ENCODE peak calls at places on chromosomes 12 and 14, in six cellular contexts. O is PC-3, P is left ventricle myocardium inferior, W is RWPE2, M is endodermal cell, C is esophagus squamous epithelium. R is an unnamed sample.

GRCh38 chr14:103522028-103522581 is 525 bp downstream of the CKB start:
- DNase-seq in O (no peak), P (peak; percentile 35), W (peak; percentile 68), M (peak; percentile 75), C (no peak), R (no peak)

GRCh38 chr12:107651867-107652449 is 33.6 kb upstream of the PWP1 start:
- DNase-seq in O (no peak), P (no peak), W (no peak), M (no peak), C (no peak), R (no peak)

GRCh38 chr12:12376636-12377448 is 20.0 kb downstream of the BORCS5 start:
- DNase-seq in O (peak; percentile 81), P (no peak), W (no peak), M (no peak), C (no peak), R (no peak)

GRCh38 chr12:105317453-105317852 is 13.0 kb upstream of the C12orf75 start:
- DNase-seq in O (peak; percentile 14), P (no peak), W (no peak), M (no peak), C (no peak), R (no peak)

GRCh38 chr12:75986001-75986739 is 45.4 kb downstream of the PHLDA1 start:
- DNase-seq in O (no peak), P (no peak), W (no peak), M (no peak), C (no peak), R (no peak)

GRCh38 chr12:111435661-111436201 is 30.0 kb downstream of the SH2B3 start:
- DNase-seq in O (no peak), P (no peak), W (peak; percentile 49), M (peak; percentile 61), C (no peak), R (no peak)

GRCh38 chr12:71009414-71010142 is 89.0 kb upstream of the PTPRR start:
- DNase-seq in O (no peak), P (no peak), W (no peak), M (no peak), C (no peak), R (no peak)

GRCh38 chr12:75944097-75944904 is 87.3 kb downstream of the PHLDA1 start:
- DNase-seq in O (peak; percentile 96), P (no peak), W (no peak), M (peak; percentile 71), C (no peak), R (no peak)

GRCh38 chr12:41460906-41461305 is 272.8 kb downstream of the PDZRN4 start:
- DNase-seq in O (no peak), P (no peak), W (no peak), M (no peak), C (no peak), R (no peak)

GRCh38 chr12:128111951-128112350 is 155.0 kb upstream of the TMEM132C start:
- DNase-seq in O (peak; percentile 16), P (no peak), W (no peak), M (peak; percentile 78), C (no peak), R (no peak)

GRCh38 chr14:55448146-55448614 is 7.8 kb upstream of the TBPL2 start:
- DNase-seq in O (peak; percentile 100), P (no peak), W (peak; percentile 98), M (no peak), C (no peak), R (peak; percentile 41)

GRCh38 chr12:846376-846775 is 94.0 kb downstream of the WNK1 start:
- DNase-seq in O (no peak), P (no peak), W (no peak), M (no peak), C (no peak), R (no peak)

GRCh38 chr14:38138581-38139138 is 69.0 kb upstream of the SSTR1 start:
- DNase-seq in O (peak; percentile 48), P (no peak), W (no peak), M (no peak), C (no peak), R (no peak)

GRCh38 chr12:67161322-67161918 is 107.7 kb upstream of the CAND1 start:
- DNase-seq in O (peak; percentile 68), P (no peak), W (no peak), M (peak; percentile 82), C (no peak), R (peak; percentile 63)

GRCh38 chr14:67831122-67831521 is 11.5 kb downstream of the RAD51B start:
- DNase-seq in O (no peak), P (no peak), W (no peak), M (no peak), C (no peak), R (no peak)

GRCh38 chr12:131090254-131091210 is 136.8 kb downstream of the ADGRD1 start:
- DNase-seq in O (peak; percentile 7), P (no peak), W (no peak), M (peak; percentile 33), C (no peak), R (peak; percentile 19)

GRCh38 chr12:100372846-100373245 is 16.0 kb downstream of the SLC17A8 start:
- DNase-seq in O (no peak), P (no peak), W (no peak), M (peak; percentile 76), C (no peak), R (peak; percentile 38)

GRCh38 chr12:79773896-79774295 is 83.1 kb upstream of the PAWR start:
- DNase-seq in O (no peak), P (no peak), W (no peak), M (no peak), C (no peak), R (no peak)

GRCh38 chr14:94340533-94340932 is 17.4 kb upstream of the SERPINA6 start:
- DNase-seq in O (no peak), P (no peak), W (no peak), M (no peak), C (no peak), R (no peak)

GRCh38 chr12:23585156-23585781 is 364.2 kb downstream of the SOX5 start:
- DNase-seq in O (no peak), P (no peak), W (no peak), M (no peak), C (no peak), R (no peak)

GRCh38 chr14:67285876-67286452 is 44.7 kb downstream of the PALS1 start:
- DNase-seq in O (peak; percentile 86), P (no peak), W (no peak), M (no peak), C (no peak), R (no peak)

GRCh38 chr12:48070033-48070432 is 35.8 kb downstream of the SENP1 start:
- DNase-seq in O (no peak), P (no peak), W (no peak), M (no peak), C (no peak), R (no peak)

GRCh38 chr12:68358532-68359485 is 26.6 kb upstream of the MDM1 start:
- DNase-seq in O (peak; percentile 84), P (no peak), W (no peak), M (peak; percentile 89), C (no peak), R (peak; percentile 81)

GRCh38 chr14:92924247-92924646 is 1.3 kb downstream of the CHGA start:
- DNase-seq in O (no peak), P (no peak), W (no peak), M (no peak), C (no peak), R (peak; percentile 51)

GRCh38 chr12:92968201-92968813 is 39.2 kb upstream of the EEA1 start:
- DNase-seq in O (peak; percentile 64), P (no peak), W (no peak), M (no peak), C (no peak), R (no peak)

DNA sequence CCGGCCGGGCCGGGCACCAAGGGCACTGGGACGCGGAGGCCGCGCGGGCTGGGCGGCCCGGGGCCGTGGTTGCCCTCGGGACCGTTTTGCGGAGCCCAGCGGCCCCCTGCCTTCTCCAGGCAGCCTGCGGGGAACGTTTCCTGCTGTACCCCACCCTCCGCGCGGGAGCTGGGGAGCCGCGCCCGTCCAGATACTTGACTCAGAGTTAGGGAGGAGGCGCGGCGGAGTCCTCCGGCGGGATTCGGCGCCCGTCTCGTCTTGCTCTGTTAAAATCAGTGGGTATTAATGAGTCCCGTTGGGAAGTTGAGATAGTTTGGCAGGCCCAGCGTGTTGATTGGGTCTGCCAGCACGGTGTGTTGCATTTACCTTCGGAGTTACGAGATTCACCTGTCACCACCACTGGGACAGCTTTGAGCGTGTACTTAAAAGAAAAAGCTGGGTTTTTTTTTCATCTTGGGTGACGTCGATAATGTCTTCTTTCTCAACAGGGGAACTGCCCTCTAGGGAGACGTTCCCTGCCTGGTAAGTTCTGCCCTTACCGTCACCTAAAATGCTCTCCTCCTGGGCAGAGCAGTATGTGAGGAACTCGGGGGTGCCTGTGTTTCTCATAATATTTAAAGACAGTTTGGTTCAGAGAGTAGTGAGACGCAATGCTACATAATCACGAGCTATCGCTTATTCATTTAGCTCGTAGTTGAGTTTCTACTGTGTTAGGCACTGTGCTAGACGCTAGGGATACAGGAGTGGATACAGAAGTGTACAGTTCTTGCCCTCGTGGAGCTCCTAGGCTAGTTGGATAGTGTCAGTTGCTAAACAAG is 596 bp downstream of the DLST start:
- DNase-seq in O (peak; percentile 39), P (peak; percentile 34), W (no peak), M (no peak), C (no peak), R (peak; percentile 60)
- H3K4me1 ChIP-seq in O (peaks cover 27% of the 10 kb centered on the region), P (peaks cover 65% of the 10 kb centered on the region), W (peaks cover 43% of the 10 kb centered on the region), M (peaks cover 4% of the 10 kb centered on the region), C (peaks cover 39% of the 10 kb centered on the region), R (peaks cover 20% of the 10 kb centered on the region)

GRCh38 chr14:96512122-96512521 is 9.9 kb downstream of the PAPOLA start:
- DNase-seq in O (no peak), P (no peak), W (no peak), M (no peak), C (no peak), R (no peak)
- H3K4me1 ChIP-seq in O (peaks cover 4% of the 10 kb centered on the region), P (peaks cover 98% of the 10 kb centered on the region), W (peaks cover 21% of the 10 kb centered on the region), M (peaks cover 5% of the 10 kb centered on the region), C (peaks cover 35% of the 10 kb centered on the region), R (peaks cover 10% of the 10 kb centered on the region)

DNA sequence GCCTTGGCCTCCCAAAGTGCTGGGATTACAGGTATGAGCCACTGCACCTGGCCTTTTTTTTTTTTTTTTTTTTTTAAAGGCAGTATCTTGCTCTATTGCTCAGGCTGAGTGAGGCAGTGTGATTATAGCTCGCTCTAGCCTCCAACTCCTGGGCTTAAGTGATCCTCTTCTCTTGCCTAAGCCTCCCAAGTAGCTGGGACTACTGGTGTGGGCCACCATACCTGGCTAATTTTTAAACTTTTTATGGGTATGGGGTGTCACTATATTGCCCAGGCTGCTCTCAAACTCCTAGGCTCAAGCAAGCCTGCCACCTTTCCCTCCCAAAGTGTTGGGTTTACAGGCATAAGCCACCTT is 58.6 kb downstream of the DIP2B start:
- DNase-seq in O (no peak), P (no peak), W (no peak), M (no peak), C (no peak), R (no peak)
- H3K4me1 ChIP-seq in O (peaks cover 4% of the 10 kb centered on the region), P (peaks cover 55% of the 10 kb centered on the region), W (peaks cover 8% of the 10 kb centered on the region), M (peaks cover 4% of the 10 kb centered on the region), C (peaks cover 16% of the 10 kb centered on the region), R (peaks cover 10% of the 10 kb centered on the region)

DNA sequence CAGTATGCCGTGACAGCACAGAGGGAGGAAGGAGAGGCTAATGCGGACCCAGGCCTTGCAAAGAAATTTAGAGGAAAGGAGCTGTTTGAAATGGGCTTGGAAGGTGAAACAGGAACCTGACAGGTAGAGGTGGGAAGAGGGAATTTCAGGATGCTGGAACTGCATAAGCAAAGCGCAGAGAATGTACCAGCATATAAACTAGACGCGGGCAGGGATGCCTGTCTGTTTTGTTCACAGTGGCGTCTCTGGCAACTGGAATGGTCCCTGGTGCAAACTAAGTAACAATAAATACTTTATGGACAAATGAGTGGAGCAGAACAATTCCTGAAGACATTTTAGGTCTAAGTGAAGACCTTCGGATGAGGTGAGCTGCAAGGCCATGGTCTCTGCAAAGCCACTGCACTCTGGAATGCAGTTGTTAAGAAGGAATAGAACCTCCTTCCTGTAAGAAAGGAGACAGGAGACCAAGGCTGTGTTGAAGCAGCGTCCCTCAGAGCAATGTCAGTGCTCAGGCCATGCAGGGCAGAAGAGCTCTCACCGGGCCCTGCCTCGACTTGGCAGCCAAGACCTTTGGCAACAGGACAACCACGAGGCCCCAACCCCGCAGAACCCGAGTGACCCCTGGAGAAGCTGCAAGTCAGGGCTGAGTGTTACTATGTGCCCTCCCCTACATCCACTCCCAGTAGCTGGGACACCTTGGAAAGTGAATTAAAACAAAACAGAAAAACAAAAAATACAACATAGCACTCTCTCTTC is 42.8 kb downstream of the PITPNM2 start:
- DNase-seq in O (no peak), P (peak; percentile 56), W (no peak), M (no peak), C (no peak), R (no peak)
- H3K4me1 ChIP-seq in O (peaks cover 16% of the 10 kb centered on the region), P (peaks cover 96% of the 10 kb centered on the region), W (peaks cover 7% of the 10 kb centered on the region), M (peaks cover 12% of the 10 kb centered on the region), C (peaks cover 38% of the 10 kb centered on the region), R (peaks cover 18% of the 10 kb centered on the region)